ENCODE peak calls at places on chromosomes 13 and 19, in nine cellular contexts. J is kidney epithelial cell; T is ACHN; D is RPMI8226; R is ovary; P is central memory CD8-positive, alpha-beta T cell; B is NCI-H1092 treated with DMSO at 0.1 percent for 48 hours; Y is AG09319; X is naive thymus-derived CD8-positive, alpha-beta T cell. U is an unnamed sample.

GRCh38 chr19:56595548-56595899 is 422 bp downstream of the ZNF71 start:
- DNase-seq in J (no peak), T (no peak), D (no peak), R (no peak), P (no peak), B (no peak), Y (no peak), X (no peak), U (peak)

GRCh38 chr13:98527526-98527925 is 49.4 kb downstream of the STK24 start:
- DNase-seq in J (no peak), T (no peak), D (no peak), R (no peak), P (no peak), B (no peak), Y (no peak), X (no peak), U (no peak)

GRCh38 chr13:92074658-92075057 is 676.2 kb downstream of the GPC5 start:
- DNase-seq in J (no peak), T (peak), D (peak), R (no peak), P (no peak), B (peak), Y (no peak), X (no peak), U (peak)

GRCh38 chr13:32669030-32669646 is 82.9 kb downstream of the PDS5B start:
- DNase-seq in J (peak), T (peak), D (peak), R (no peak), P (no peak), B (peak), Y (peak), X (no peak), U (peak)

GRCh38 chr19:10292206-10292788 is 2.5 kb downstream of the ICAM5 start:
- DNase-seq in J (no peak), T (peak), D (peak), R (peak), P (no peak), B (no peak), Y (no peak), X (peak), U (no peak)

GRCh38 chr13:112450118-112450517 is 74.0 kb downstream of the SPACA7 start:
- DNase-seq in J (no peak), T (no peak), D (no peak), R (no peak), P (no peak), B (no peak), Y (no peak), X (no peak), U (no peak)

GRCh38 chr13:111893607-111894443 is 173.1 kb upstream of the SOX1 start:
- DNase-seq in J (no peak), T (no peak), D (no peak), R (no peak), P (no peak), B (no peak), Y (no peak), X (no peak), U (no peak)

GRCh38 chr19:18385675-18386542 is at the start of gene GDF15:
- DNase-seq in J (no peak), T (peak), D (no peak), R (peak), P (no peak), B (no peak), Y (peak), X (no peak), U (no peak)

GRCh38 chr13:76980075-76980718 is 11.7 kb upstream of the CLN5 start:
- DNase-seq in J (no peak), T (peak), D (peak), R (peak), P (peak), B (peak), Y (no peak), X (peak), U (no peak)

GRCh38 chr19:29625316-29625715 is 19.2 kb downstream of the POP4 start:
- DNase-seq in J (no peak), T (no peak), D (no peak), R (no peak), P (no peak), B (peak), Y (no peak), X (no peak), U (no peak)

GRCh38 chr13:57630661-57631606 is 610 bp upstream of the PCDH17 start:
- DNase-seq in J (peak), T (peak), D (no peak), R (no peak), P (no peak), B (peak), Y (no peak), X (no peak), U (no peak)

GRCh38 chr19:41321600-41322270 is 11.8 kb downstream of the CCDC97 start:
- DNase-seq in J (no peak), T (peak), D (no peak), R (peak), P (no peak), B (no peak), Y (peak), X (no peak), U (peak)

GRCh38 chr19:39192846-39193245 is 3.9 kb upstream of the NCCRP1 start:
- DNase-seq in J (no peak), T (no peak), D (no peak), R (no peak), P (no peak), B (no peak), Y (no peak), X (no peak), U (no peak)

GRCh38 chr19:18167975-18168645 is 5.5 kb upstream of the IFI30 start:
- DNase-seq in J (no peak), T (peak), D (peak), R (peak), P (peak), B (no peak), Y (no peak), X (peak), U (peak)

GRCh38 chr19:16418597-16418962 is 53.2 kb downstream of the EPS15L1 start:
- DNase-seq in J (no peak), T (no peak), D (no peak), R (no peak), P (no peak), B (no peak), Y (no peak), X (no peak), U (no peak)

GRCh38 chr13:78660130-78660857 is 1.3 kb upstream of the OBI1 start:
- DNase-seq in J (no peak), T (no peak), D (peak), R (peak), P (no peak), B (no peak), Y (no peak), X (no peak), U (no peak)

GRCh38 chr13:100550433-100550832 is 38.2 kb downstream of the GGACT start:
- DNase-seq in J (no peak), T (no peak), D (no peak), R (peak), P (no peak), B (no peak), Y (peak), X (no peak), U (no peak)

GRCh38 chr19:623974-624373 is 9.4 kb downstream of the POLRMT start:
- DNase-seq in J (peak), T (peak), D (no peak), R (no peak), P (no peak), B (no peak), Y (no peak), X (no peak), U (peak)

U was measured in RKO.